ENCODE peak calls at places on chromosome 18, in four cellular contexts. One of them, this sample, is unnamed.

GRCh38 chr18:35432565-35433001 is 55.4 kb upstream of the ZNF396 start:
- DNase-seq in K562: no peak
- DNase-seq in HepG2: no peak
- DNase-seq in A549: no peak
- DNase-seq in this sample: no peak

GRCh38 chr18:74331404-74331803 is 15.8 kb downstream of the C18orf63 start:
- DNase-seq in K562: peak
- DNase-seq in HepG2: peak
- DNase-seq in A549: peak
- DNase-seq in this sample: no peak

GRCh38 chr18:79167526-79168190 is 98.5 kb downstream of the ATP9B start:
- DNase-seq in K562: no peak
- DNase-seq in HepG2: no peak
- DNase-seq in A549: no peak
- DNase-seq in this sample: no peak

GRCh38 chr18:7921938-7922587 is 354.9 kb downstream of the PTPRM start:
- DNase-seq in K562: no peak
- DNase-seq in HepG2: peak
- DNase-seq in A549: peak
- DNase-seq in this sample: no peak

GRCh38 chr18:649341-649740 is 8.1 kb upstream of the TYMS start:
- DNase-seq in K562: no peak
- DNase-seq in HepG2: peak
- DNase-seq in A549: peak
- DNase-seq in this sample: no peak

GRCh38 chr18:55419939-55420664 is 167.9 kb downstream of the TCF4 start:
- DNase-seq in K562: no peak
- DNase-seq in HepG2: no peak
- DNase-seq in A549: no peak
- DNase-seq in this sample: no peak

GRCh38 chr18:43129946-43130523 is 14.6 kb upstream of the RIT2 start:
- DNase-seq in K562: no peak
- DNase-seq in HepG2: no peak
- DNase-seq in A549: no peak
- DNase-seq in this sample: no peak

GRCh38 chr18:7089369-7089768 is 28.2 kb downstream of the LAMA1 start:
- DNase-seq in K562: no peak
- DNase-seq in HepG2: no peak
- DNase-seq in A549: no peak
- DNase-seq in this sample: peak

GRCh38 chr18:56139792-56140254 is 498.6 kb downstream of the TXNL1 start:
- DNase-seq in K562: no peak
- DNase-seq in HepG2: no peak
- DNase-seq in A549: no peak
- DNase-seq in this sample: no peak

GRCh38 chr18:11761553-11761952 is 72.5 kb downstream of the GNAL start:
- DNase-seq in K562: no peak
- DNase-seq in HepG2: peak
- DNase-seq in A549: peak
- DNase-seq in this sample: no peak

GRCh38 chr18:55302337-55302833 is 285.6 kb downstream of the TCF4 start:
- DNase-seq in K562: peak
- DNase-seq in HepG2: no peak
- DNase-seq in A549: no peak
- DNase-seq in this sample: no peak

GRCh38 chr18:42649636-42650035 is 465.8 kb downstream of the RIT2 start:
- DNase-seq in K562: no peak
- DNase-seq in HepG2: no peak
- DNase-seq in A549: no peak
- DNase-seq in this sample: no peak

GRCh38 chr18:51425475-51425874 is 228.0 kb upstream of the MEX3C start:
- DNase-seq in K562: no peak
- DNase-seq in HepG2: no peak
- DNase-seq in A549: no peak
- DNase-seq in this sample: no peak

GRCh38 chr18:48832961-48833700 is 117.6 kb downstream of the SMAD7 start:
- DNase-seq in K562: no peak
- DNase-seq in HepG2: no peak
- DNase-seq in A549: peak
- DNase-seq in this sample: peak

GRCh38 chr18:2134364-2134763 is 436.9 kb downstream of the METTL4 start:
- DNase-seq in K562: no peak
- DNase-seq in HepG2: no peak
- DNase-seq in A549: no peak
- DNase-seq in this sample: no peak

GRCh38 chr18:59549797-59550516 is 147.3 kb downstream of the CCBE1 start:
- DNase-seq in K562: no peak
- DNase-seq in HepG2: no peak
- DNase-seq in A549: no peak
- DNase-seq in this sample: no peak

GRCh38 chr18:74623047-74623816 is 25.6 kb downstream of the ZNF407 start:
- DNase-seq in K562: no peak
- DNase-seq in HepG2: no peak
- DNase-seq in A549: no peak
- DNase-seq in this sample: no peak

GRCh38 chr18:69484699-69485396 is 84.2 kb downstream of the DOK6 start:
- DNase-seq in K562: no peak
- DNase-seq in HepG2: peak
- DNase-seq in A549: peak
- DNase-seq in this sample: peak

GRCh38 chr18:45026162-45026561 is 345.5 kb downstream of the SETBP1 start:
- DNase-seq in K562: no peak
- DNase-seq in HepG2: no peak
- DNase-seq in A549: no peak
- DNase-seq in this sample: no peak

GRCh38 chr18:44682181-44682870 is 1.6 kb downstream of the SETBP1 start:
- DNase-seq in K562: no peak
- DNase-seq in HepG2: no peak
- DNase-seq in A549: no peak
- DNase-seq in this sample: peak

GRCh38 chr18:12308386-12309100 is 502 bp downstream of the TUBB6 start:
- DNase-seq in K562: peak
- DNase-seq in HepG2: peak
- DNase-seq in A549: peak
- DNase-seq in this sample: peak

GRCh38 chr18:25805323-25805722 is 285.1 kb downstream of the SS18 start:
- DNase-seq in K562: no peak
- DNase-seq in HepG2: no peak
- DNase-seq in A549: no peak
- DNase-seq in this sample: no peak

GRCh38 chr18:36572135-36572856 is 256.5 kb downstream of the TPGS2 start:
- DNase-seq in K562: peak
- DNase-seq in HepG2: peak
- DNase-seq in A549: peak
- DNase-seq in this sample: peak

GRCh38 chr18:28161608-28162599 is 15.0 kb downstream of the CDH2 start:
- DNase-seq in K562: no peak
- DNase-seq in HepG2: peak
- DNase-seq in A549: peak
- DNase-seq in this sample: no peak

GRCh38 chr18:24112874-24113615 is 25.8 kb upstream of the CABYR start:
- DNase-seq in K562: no peak
- DNase-seq in HepG2: peak
- DNase-seq in A549: peak
- DNase-seq in this sample: no peak

GRCh38 chr18:51191139-51191717 is 6.3 kb downstream of the MEX3C start:
- DNase-seq in K562: peak
- DNase-seq in HepG2: no peak
- DNase-seq in A549: no peak
- DNase-seq in this sample: no peak

GRCh38 chr18:22314406-22314805 is 103.3 kb downstream of the CTAGE1 start:
- DNase-seq in K562: no peak
- DNase-seq in HepG2: no peak
- DNase-seq in A549: no peak
- DNase-seq in this sample: no peak

GRCh38 chr18:63850010-63850409 is 37.5 kb upstream of the SERPINB2 start:
- DNase-seq in K562: no peak
- DNase-seq in HepG2: peak
- DNase-seq in A549: peak
- DNase-seq in this sample: peak

DNA sequence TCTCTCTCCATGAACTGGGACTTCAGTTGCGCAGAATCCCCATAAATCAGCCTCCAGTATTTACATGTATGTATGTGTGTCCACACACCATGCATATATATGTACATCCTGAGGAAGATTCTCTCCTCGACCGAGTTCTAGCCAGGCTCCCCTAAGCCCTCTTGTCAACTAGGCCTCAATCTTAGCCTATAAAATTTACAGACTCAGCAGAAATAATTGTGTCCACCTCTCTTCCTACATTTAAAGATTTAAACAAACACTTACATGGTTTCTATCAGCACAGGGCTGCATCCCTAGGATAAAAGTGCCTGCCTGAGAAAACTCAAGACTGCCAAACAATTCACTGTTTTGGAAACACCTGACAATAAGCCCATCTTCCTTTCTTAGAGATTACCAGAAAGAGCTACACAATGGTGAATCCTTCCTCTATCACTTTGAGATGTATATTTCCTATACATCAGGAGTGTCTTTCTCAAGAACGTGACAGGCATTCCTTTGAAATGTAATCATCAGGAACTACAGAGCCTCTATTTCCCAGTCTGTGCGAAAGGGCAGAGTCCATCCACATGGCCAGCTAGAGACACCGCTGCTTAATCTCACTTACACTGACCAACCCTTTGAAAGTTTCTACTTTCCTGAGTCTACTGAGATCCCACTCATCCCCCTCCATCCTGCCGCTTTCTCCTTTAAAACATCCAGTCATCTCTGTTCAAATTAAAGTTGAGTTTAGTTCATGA is 39.4 kb downstream of the ZNF519 start:
- DNase-seq in K562: no peak
- DNase-seq in HepG2: peak
- DNase-seq in A549: no peak
- DNase-seq in this sample: no peak
- TF ChIP-seq NR3C1 in K562: no peak
- TF ChIP-seq NR3C1 in HepG2: no peak
- TF ChIP-seq NR3C1 in A549: no peak
- TF ChIP-seq NR3C1 in this sample: no peak

GRCh38 chr18:62718268-62718800 is 3.0 kb downstream of the PHLPP1 start:
- DNase-seq in K562: no peak
- DNase-seq in HepG2: no peak
- DNase-seq in A549: no peak
- DNase-seq in this sample: no peak
- TF ChIP-seq NR3C1 in K562: no peak
- TF ChIP-seq NR3C1 in HepG2: no peak
- TF ChIP-seq NR3C1 in A549: no peak
- TF ChIP-seq NR3C1 in this sample: no peak

GRCh38 chr18:9838144-9838877 is 47.5 kb upstream of the TXNDC2 start:
- DNase-seq in K562: no peak
- DNase-seq in HepG2: no peak
- DNase-seq in A549: peak
- DNase-seq in this sample: peak
- TF ChIP-seq NR3C1 in K562: no peak
- TF ChIP-seq NR3C1 in HepG2: no peak
- TF ChIP-seq NR3C1 in A549: no peak
- TF ChIP-seq NR3C1 in this sample: no peak

GRCh38 chr18:10687161-10687925 is 161.5 kb downstream of the NAPG start:
- DNase-seq in K562: no peak
- DNase-seq in HepG2: no peak
- DNase-seq in A549: no peak
- DNase-seq in this sample: no peak
- TF ChIP-seq NR3C1 in K562: no peak
- TF ChIP-seq NR3C1 in HepG2: no peak
- TF ChIP-seq NR3C1 in A549: no peak
- TF ChIP-seq NR3C1 in this sample: no peak

GRCh38 chr18:31557446-31557845 is 34.2 kb upstream of the TTR start:
- DNase-seq in K562: no peak
- DNase-seq in HepG2: no peak
- DNase-seq in A549: no peak
- DNase-seq in this sample: peak
- TF ChIP-seq NR3C1 in K562: no peak
- TF ChIP-seq NR3C1 in HepG2: no peak
- TF ChIP-seq NR3C1 in A549: no peak
- TF ChIP-seq NR3C1 in this sample: no peak

DNA sequence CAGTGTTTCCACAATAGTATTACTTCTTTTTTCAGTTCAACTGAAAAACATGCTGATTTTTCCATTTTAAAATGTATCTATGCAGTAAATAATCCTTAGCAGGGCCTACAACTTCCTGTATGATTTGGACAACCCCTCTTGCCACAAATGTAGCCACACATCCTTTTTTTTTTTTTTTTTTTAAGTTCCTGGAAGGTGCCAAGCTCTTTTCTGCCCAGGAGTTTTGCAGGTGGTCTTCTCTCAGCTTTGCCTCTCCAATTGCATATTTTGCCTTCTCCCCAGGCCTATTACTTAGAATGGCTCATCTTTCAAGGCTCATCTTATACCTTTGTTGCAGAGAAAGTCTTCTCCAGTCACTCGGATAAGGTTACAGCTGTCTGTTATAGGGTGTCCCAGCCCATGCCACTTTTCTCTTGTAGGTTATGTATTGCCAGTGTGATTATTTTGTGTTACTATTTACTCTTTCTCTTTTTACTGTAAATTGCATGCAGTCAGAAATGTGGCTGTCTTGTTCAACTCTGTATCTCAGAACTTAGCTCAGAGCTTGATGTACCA is 11.5 kb downstream of the KLHL14 start:
- DNase-seq in K562: no peak
- DNase-seq in HepG2: no peak
- DNase-seq in A549: no peak
- DNase-seq in this sample: no peak
- TF ChIP-seq NR3C1 in K562: no peak
- TF ChIP-seq NR3C1 in HepG2: no peak
- TF ChIP-seq NR3C1 in A549: no peak
- TF ChIP-seq NR3C1 in this sample: no peak

GRCh38 chr18:10190564-10190963 is 263.9 kb upstream of the APCDD1 start:
- DNase-seq in K562: no peak
- DNase-seq in HepG2: no peak
- DNase-seq in A549: no peak
- DNase-seq in this sample: no peak
- TF ChIP-seq NR3C1 in K562: no peak
- TF ChIP-seq NR3C1 in HepG2: no peak
- TF ChIP-seq NR3C1 in A549: no peak
- TF ChIP-seq NR3C1 in this sample: no peak

DNA sequence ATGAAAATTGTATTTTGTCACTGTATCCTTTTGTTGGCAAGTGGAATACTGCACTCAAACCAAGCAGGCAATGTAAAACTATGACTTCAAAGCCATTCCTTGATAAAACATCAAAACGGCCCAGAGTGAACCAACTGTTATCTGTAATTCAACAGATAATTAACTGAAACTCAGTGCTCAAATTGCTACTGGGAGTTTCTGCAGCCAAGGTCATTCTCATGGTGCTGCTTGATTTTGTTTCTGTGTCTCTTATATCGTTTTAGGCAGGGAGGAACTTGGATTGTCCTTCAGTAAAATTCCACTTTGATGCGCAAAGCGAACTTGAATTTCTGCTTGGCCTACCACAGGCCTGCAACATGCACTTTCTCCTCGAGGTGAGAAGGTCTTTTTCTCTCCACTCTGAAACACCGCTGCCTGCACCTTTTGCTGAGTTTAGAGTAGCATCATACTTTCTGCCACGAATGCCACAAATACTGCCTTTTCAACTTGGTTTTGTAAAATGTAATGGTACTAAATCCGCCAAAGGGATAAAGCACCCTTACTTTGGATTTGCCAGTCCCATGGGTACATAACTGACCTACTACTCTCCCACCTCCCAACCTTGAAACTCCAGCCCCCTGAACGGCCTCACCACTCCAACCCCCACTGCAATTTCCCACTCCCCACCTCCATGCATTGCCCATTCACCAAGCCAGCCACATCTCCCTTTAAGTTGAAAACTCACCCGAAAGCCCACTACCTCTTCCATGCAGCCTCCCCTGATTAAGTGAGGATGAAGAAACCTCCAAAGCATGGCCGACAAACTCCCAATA is 204.7 kb downstream of the TGIF1 start:
- DNase-seq in K562: no peak
- DNase-seq in HepG2: peak
- DNase-seq in A549: no peak
- DNase-seq in this sample: no peak
- TF ChIP-seq NR3C1 in K562: no peak
- TF ChIP-seq NR3C1 in HepG2: no peak
- TF ChIP-seq NR3C1 in A549: no peak
- TF ChIP-seq NR3C1 in this sample: no peak

This sample was measured in WTC11.